ENCODE peak calls at places on chromosomes 11 and 22, in seven cellular contexts. F is NB4, B is testis, I is spleen, D is HCT116, L is sigmoid colon, N is tibial nerve. H is an unnamed sample.

GRCh38 chr11:128399186-128399585 is 188.2 kb downstream of the ETS1 start:
- DNase-seq in F (peak; percentile 28), B (no peak), I (no peak), D (no peak), L (no peak), N (no peak), H (no peak)

GRCh38 chr11:107962181-107962580 is 33.9 kb downstream of the RAB39A start:
- DNase-seq in F (no peak), B (no peak), I (no peak), D (no peak), L (no peak), N (no peak), H (no peak)

GRCh38 chr11:117316197-117316961 is at the start of gene BACE1:
- DNase-seq in F (peak; percentile 80), B (peak; percentile 89), I (peak; percentile 86), D (peak; percentile 71), L (peak; percentile 92), N (peak; percentile 43), H (no peak)

GRCh38 chr11:103035656-103036434 is 56.1 kb downstream of the DCUN1D5 start:
- DNase-seq in F (peak; percentile 86), B (peak; percentile 49), I (no peak), D (peak; percentile 84), L (no peak), N (no peak), H (peak; percentile 78)

GRCh38 chr11:1484061-1484671 is 2.4 kb downstream of the MOB2 start:
- DNase-seq in F (no peak), B (no peak), I (peak; percentile 52), D (no peak), L (peak; percentile 65), N (no peak), H (no peak)

GRCh38 chr11:43516316-43516820 is 157.6 kb downstream of the TTC17 start:
- DNase-seq in F (no peak), B (peak; percentile 50), I (no peak), D (no peak), L (no peak), N (no peak), H (no peak)

GRCh38 chr11:72573380-72573949 is 100.8 kb downstream of the PDE2A start:
- DNase-seq in F (peak; percentile 48), B (peak; percentile 41), I (peak; percentile 57), D (peak; percentile 23), L (no peak), N (no peak), H (peak; percentile 47)

GRCh38 chr22:19848298-19849224 is 6.1 kb downstream of the GNB1L start:
- DNase-seq in F (no peak), B (no peak), I (no peak), D (peak; percentile 32), L (peak; percentile 59), N (no peak), H (no peak)

GRCh38 chr22:37533995-37534394 is 14.8 kb upstream of the CARD10 start:
- DNase-seq in F (peak; percentile 92), B (no peak), I (no peak), D (peak; percentile 34), L (no peak), N (no peak), H (no peak)

GRCh38 chr11:110479445-110480101 is 49.8 kb downstream of the FDX1 start:
- DNase-seq in F (peak; percentile 63), B (no peak), I (no peak), D (no peak), L (no peak), N (no peak), H (peak; percentile 71)

GRCh38 chr11:124900464-124900863 is 2.8 kb upstream of the ROBO4 start:
- DNase-seq in F (no peak), B (no peak), I (no peak), D (peak; percentile 23), L (peak; percentile 71), N (no peak), H (no peak)

GRCh38 chr11:122045181-122045586 is 70.8 kb downstream of the BLID start:
- DNase-seq in F (no peak), B (no peak), I (no peak), D (no peak), L (no peak), N (no peak), H (no peak)

GRCh38 chr11:122706689-122707088 is 51.2 kb downstream of the UBASH3B start:
- DNase-seq in F (no peak), B (no peak), I (no peak), D (no peak), L (no peak), N (no peak), H (no peak)

DNA sequence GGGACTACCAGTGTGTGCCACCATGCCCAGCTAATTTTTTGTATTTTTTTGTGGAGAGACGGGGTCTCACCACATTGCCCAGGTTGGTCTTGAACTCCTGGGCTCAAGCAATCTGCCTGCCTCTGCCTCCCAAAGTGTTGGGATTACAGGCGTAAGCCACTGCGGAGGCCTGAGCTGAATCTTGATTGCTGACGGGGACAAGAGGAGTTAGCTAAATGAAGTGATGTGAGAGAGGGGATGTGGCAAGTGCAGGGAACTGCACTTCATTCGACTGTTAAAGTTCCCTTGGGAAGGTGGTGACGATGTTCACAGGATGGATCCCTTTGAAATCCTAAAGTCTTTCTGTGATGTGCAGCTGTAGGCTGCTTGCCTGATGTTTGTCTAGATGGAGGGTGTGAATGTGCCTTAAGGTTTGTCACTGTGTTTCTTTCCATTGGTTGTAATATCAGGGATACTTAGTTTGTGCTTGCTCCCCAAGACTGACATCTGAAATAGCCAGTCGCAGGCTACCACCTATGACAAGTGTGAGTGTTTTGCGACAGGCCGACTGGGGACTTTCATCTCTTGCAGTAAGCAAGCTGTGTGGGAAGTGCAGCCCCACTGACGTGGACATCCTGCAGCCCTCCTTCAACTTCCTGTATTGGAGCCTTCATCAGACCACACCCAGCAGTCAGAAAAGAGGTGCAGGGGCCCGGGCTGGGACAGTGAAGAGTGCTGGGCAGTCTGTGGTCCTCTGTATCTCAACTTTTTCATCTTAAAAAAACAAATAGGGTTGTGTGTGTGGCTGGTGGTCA is 19.6 kb upstream of the CCDC134 start:
- DNase-seq in F (peak; percentile 95), B (peak; percentile 33), I (peak; percentile 97), D (no peak), L (peak; percentile 78), N (no peak), H (peak; percentile 19)
- TF ChIP-seq POLR2A in F (peak; percentile 66), B (no peak), I (peak; percentile 61), D (no peak), L (no peak), N (no peak), H (no peak)

DNA sequence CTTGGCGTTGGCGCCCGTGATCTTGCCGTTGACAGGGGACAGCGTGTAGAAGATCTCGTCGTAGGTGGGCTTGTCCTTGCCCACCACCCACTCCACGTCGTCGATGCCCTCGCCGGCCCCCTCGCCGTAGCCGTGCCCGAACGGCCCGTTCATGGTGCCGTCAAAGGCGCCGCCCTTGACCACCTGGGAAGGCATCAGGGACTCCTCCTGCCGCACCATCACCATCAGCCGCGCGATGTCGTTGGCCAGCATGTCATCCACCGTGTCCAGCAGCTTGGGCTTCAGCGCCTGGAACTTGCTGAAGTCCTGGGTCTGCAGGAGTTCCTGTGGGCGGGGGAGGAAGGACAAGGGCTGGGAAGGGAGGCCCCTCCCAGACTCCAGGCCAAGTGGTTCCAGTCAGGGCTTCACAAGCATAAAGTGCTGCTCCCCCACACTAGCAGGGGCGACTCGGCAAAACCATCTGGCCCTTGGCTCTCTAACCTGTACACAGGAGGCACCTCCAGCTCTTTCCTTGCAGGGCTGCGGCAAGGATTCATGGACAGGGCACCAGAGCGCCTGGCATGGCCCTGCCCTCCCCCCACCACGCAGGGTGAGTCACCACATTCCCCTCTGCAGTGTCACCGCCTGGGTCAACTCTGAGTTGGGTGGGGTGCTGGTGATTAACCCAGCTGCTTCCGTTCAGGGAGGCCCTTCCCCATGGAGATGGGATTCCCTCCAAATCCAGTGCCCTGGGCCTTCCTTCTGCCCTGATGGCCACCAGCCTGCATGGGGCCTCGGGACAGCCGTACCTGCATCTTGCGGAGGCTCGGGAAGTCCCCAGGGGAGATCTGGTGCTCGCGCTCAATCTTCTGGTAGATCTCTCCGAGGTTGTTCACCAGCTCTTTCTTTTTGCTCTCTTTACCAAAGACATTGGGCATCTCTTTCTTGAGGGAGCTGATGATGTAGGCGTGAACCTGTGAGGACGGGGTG is 10.4 kb upstream of the CDC42BPG start:
- DNase-seq in F (peak; percentile 75), B (no peak), I (peak; percentile 84), D (peak; percentile 91), L (peak; percentile 94), N (peak; percentile 52), H (peak; percentile 69)
- TF ChIP-seq POLR2A in F (no peak), B (no peak), I (no peak), D (no peak), L (no peak), N (no peak), H (no peak)

GRCh38 chr22:48065852-48066251 is 1303.4 kb downstream of the TBC1D22A start:
- DNase-seq in F (no peak), B (no peak), I (no peak), D (no peak), L (peak; percentile 48), N (no peak), H (no peak)
- TF ChIP-seq POLR2A in F (no peak), B (no peak), I (no peak), D (no peak), L (no peak), N (no peak), H (no peak)

GRCh38 chr11:11977206-11977938 is 31.1 kb downstream of the DKK3 start:
- DNase-seq in F (no peak), B (peak; percentile 78), I (no peak), D (peak; percentile 45), L (peak; percentile 93), N (peak; percentile 60), H (no peak)
- TF ChIP-seq POLR2A in F (no peak), B (no peak), I (no peak), D (no peak), L (no peak), N (no peak), H (no peak)